ENCODE peak calls at places on chromosomes 2 and 18, in six cellular contexts. X is activated CD4-positive, alpha-beta T cell treated with anti-CD3 and anti-CD28 coated beads for 24 hours; K is NCI-H345; O is Calu3; S is cardiac muscle cell; G is ELF-1. F is an unnamed sample.

GRCh38 chr2:19358242-19359020 is at the start of gene OSR1:
- DNase-seq in X (no peak), K (peak), O (peak), S (peak), G (peak), F (peak)

GRCh38 chr2:1773883-1774282 is 29.6 kb upstream of the PXDN start:
- DNase-seq in X (no peak), K (peak), O (no peak), S (no peak), G (no peak), F (no peak)

GRCh38 chr2:44706584-44707553 is 234.6 kb upstream of the SIX3 start:
- DNase-seq in X (no peak), K (peak), O (no peak), S (no peak), G (no peak), F (no peak)

GRCh38 chr2:63814114-63814513 is 27.6 kb upstream of the UGP2 start:
- DNase-seq in X (no peak), K (no peak), O (no peak), S (no peak), G (no peak), F (no peak)

GRCh38 chr18:45291616-45292612 is 323.4 kb upstream of the SLC14A2 start:
- DNase-seq in X (no peak), K (no peak), O (no peak), S (no peak), G (no peak), F (no peak)

GRCh38 chr2:229344151-229344551 is 73.1 kb upstream of the PID1 start:
- DNase-seq in X (no peak), K (peak), O (no peak), S (no peak), G (no peak), F (no peak)

GRCh38 chr2:219292616-219293015 is 13.4 kb downstream of the DNAJB2 start:
- DNase-seq in X (no peak), K (no peak), O (no peak), S (no peak), G (no peak), F (no peak)

GRCh38 chr2:197804758-197805597 is 585 bp downstream of the PLCL1 start:
- DNase-seq in X (no peak), K (peak), O (peak), S (peak), G (peak), F (peak)

GRCh38 chr18:60471652-60472051 is 99.1 kb upstream of the MC4R start:
- DNase-seq in X (no peak), K (peak), O (no peak), S (no peak), G (no peak), F (no peak)

GRCh38 chr18:11324510-11324909 is 175.1 kb upstream of the PIEZO2 start:
- DNase-seq in X (no peak), K (no peak), O (no peak), S (no peak), G (no peak), F (no peak)

GRCh38 chr2:66541646-66542045 is 106.7 kb downstream of the MEIS1 start:
- DNase-seq in X (no peak), K (no peak), O (no peak), S (no peak), G (no peak), F (no peak)

GRCh38 chr2:207847807-207848544 is 78.3 kb upstream of the FZD5 start:
- DNase-seq in X (no peak), K (peak), O (peak), S (no peak), G (peak), F (no peak)

GRCh38 chr2:44016282-44016681 is 20.5 kb upstream of the LRPPRC start:
- DNase-seq in X (peak), K (no peak), O (peak), S (peak), G (peak), F (no peak)

GRCh38 chr2:145038041-145038525 is 518.2 kb upstream of the ZEB2 start:
- DNase-seq in X (no peak), K (no peak), O (peak), S (peak), G (no peak), F (no peak)

GRCh38 chr2:30404354-30405265 is 42.4 kb upstream of the LCLAT1 start:
- DNase-seq in X (no peak), K (peak), O (no peak), S (peak), G (peak), F (no peak)

GRCh38 chr2:2590796-2591541 is 259.9 kb upstream of the MYT1L start:
- DNase-seq in X (no peak), K (peak), O (no peak), S (no peak), G (no peak), F (no peak)

GRCh38 chr18:54829856-54830255 is 1.6 kb downstream of the RAB27B start:
- DNase-seq in X (no peak), K (no peak), O (no peak), S (no peak), G (no peak), F (no peak)

GRCh38 chr2:110674620-110675555 is 3.0 kb downstream of the BUB1 start:
- DNase-seq in X (no peak), K (no peak), O (peak), S (peak), G (no peak), F (no peak)

GRCh38 chr18:79400591-79401381 is 5.1 kb downstream of the NFATC1 start:
- DNase-seq in X (no peak), K (no peak), O (no peak), S (peak), G (no peak), F (peak)

GRCh38 chr2:71253476-71253875 is 26.6 kb upstream of the PAIP2B start:
- DNase-seq in X (no peak), K (no peak), O (no peak), S (no peak), G (no peak), F (no peak)

GRCh38 chr2:181959508-181959907 is 26.1 kb upstream of the PPP1R1C start:
- DNase-seq in X (no peak), K (no peak), O (no peak), S (no peak), G (no peak), F (no peak)

GRCh38 chr18:76658627-76659026 is 163.6 kb upstream of the ZNF516 start:
- DNase-seq in X (no peak), K (no peak), O (no peak), S (peak), G (peak), F (no peak)

GRCh38 chr2:238420878-238421694 is 5.6 kb upstream of the ASB1 start:
- DNase-seq in X (no peak), K (no peak), O (peak), S (no peak), G (peak), F (no peak)

GRCh38 chr2:237306787-237307170 is 107.2 kb downstream of the COL6A3 start:
- DNase-seq in X (no peak), K (no peak), O (no peak), S (no peak), G (no peak), F (no peak)

GRCh38 chr2:15561574-15562344 is 625 bp upstream of the NBAS start:
- DNase-seq in X (no peak), K (peak), O (no peak), S (peak), G (peak), F (no peak)

GRCh38 chr2:98649135-98649991 is 41.0 kb downstream of the UNC50 start:
- DNase-seq in X (peak), K (peak), O (peak), S (peak), G (peak), F (peak)

GRCh38 chr18:54961868-54962267 is 2.6 kb upstream of the CCDC68 start:
- DNase-seq in X (no peak), K (no peak), O (no peak), S (no peak), G (no peak), F (no peak)

GRCh38 chr2:150027164-150027563 is 439.6 kb upstream of the MMADHC start:
- DNase-seq in X (no peak), K (no peak), O (no peak), S (no peak), G (no peak), F (no peak)

GRCh38 chr2:144426981-144427479 is 92.9 kb downstream of the ZEB2 start:
- DNase-seq in X (no peak), K (no peak), O (no peak), S (peak), G (no peak), F (no peak)

GRCh38 chr2:10036095-10036879 is 7.1 kb upstream of the KLF11 start:
- DNase-seq in X (no peak), K (no peak), O (peak), S (no peak), G (no peak), F (no peak)

GRCh38 chr2:20135631-20136050 is 84.2 kb upstream of the LAPTM4A start:
- DNase-seq in X (peak), K (peak), O (peak), S (peak), G (peak), F (peak)

GRCh38 chr2:156342252-156343095 is 10.0 kb upstream of the NR4A2 start:
- DNase-seq in X (peak), K (peak), O (peak), S (peak), G (peak), F (peak)

GRCh38 chr2:209629622-209630021 is 142.0 kb upstream of the UNC80 start:
- DNase-seq in X (no peak), K (no peak), O (no peak), S (no peak), G (no peak), F (no peak)

GRCh38 chr2:203280428-203281064 is 41.7 kb downstream of the CYP20A1 start:
- DNase-seq in X (no peak), K (no peak), O (no peak), S (no peak), G (no peak), F (no peak)

GRCh38 chr2:25341753-25342371 is at the start of gene DNMT3A:
- DNase-seq in X (no peak), K (peak), O (peak), S (peak), G (no peak), F (peak)

GRCh38 chr2:14756122-14756541 is 123.6 kb downstream of the LRATD1 start:
- DNase-seq in X (no peak), K (no peak), O (no peak), S (no peak), G (no peak), F (no peak)

GRCh38 chr2:171134624-171135230 is 26.0 kb downstream of the TLK1 start:
- DNase-seq in X (no peak), K (no peak), O (no peak), S (no peak), G (no peak), F (no peak)

F was measured in HuH-7.5.